ENCODE peak calls at places on chromosomes 3 and 15, in seven cellular contexts. L is transverse colon, G is suprapubic skin, K is A549, D is SK-N-SH, R is ovary, W is tibial nerve. Z is an unnamed sample.

GRCh38 chr3:104412608-104413580 is 953.8 kb upstream of the ALCAM start:
- DNase-seq in D (no peak), L (no peak), R (no peak), W (no peak), G (no peak), K (no peak), Z (no peak)

GRCh38 chr3:186783731-186784515 is 546 bp downstream of the EIF4A2 start:
- DNase-seq in L (peak), W (peak), G (peak), R (peak), D (peak), K (peak), Z (peak)

GRCh38 chr15:38878946-38879345 is 314.3 kb upstream of the RASGRP1 start:
- DNase-seq in K (no peak), R (no peak), D (no peak), L (no peak), G (no peak), W (no peak), Z (no peak)

GRCh38 chr15:36951747-36952247 is 148.6 kb downstream of the MEIS2 start:
- DNase-seq in L (no peak), W (no peak), R (no peak), G (no peak), K (no peak), D (no peak), Z (no peak)

GRCh38 chr3:183262979-183263378 is 9.9 kb downstream of the B3GNT5 start:
- DNase-seq in D (no peak), G (no peak), W (no peak), K (no peak), L (no peak), R (no peak), Z (no peak)

GRCh38 chr3:108153451-108153981 is 62.7 kb upstream of the CD47 start:
- DNase-seq in W (no peak), R (no peak), G (no peak), D (peak), L (peak), K (no peak), Z (peak)

GRCh38 chr15:69782809-69783208 is 314.9 kb downstream of the TLE3 start:
- DNase-seq in R (no peak), W (no peak), K (no peak), L (no peak), G (no peak), D (no peak), Z (peak)

GRCh38 chr3:27613846-27614500 is 108.2 kb downstream of the EOMES start:
- DNase-seq in K (no peak), G (no peak), W (no peak), R (no peak), L (no peak), D (no peak), Z (no peak)

GRCh38 chr15:47332481-47332880 is 384.8 kb upstream of the SEMA6D start:
- DNase-seq in W (no peak), K (no peak), R (no peak), G (no peak), L (no peak), D (no peak), Z (no peak)

GRCh38 chr3:187960820-187961219 is 193.1 kb upstream of the LPP start:
- DNase-seq in R (no peak), G (no peak), W (no peak), D (no peak), K (no peak), L (no peak), Z (no peak)

GRCh38 chr3:49172616-49173041 is 1.2 kb downstream of the KLHDC8B start:
- DNase-seq in R (peak), G (no peak), L (no peak), D (no peak), K (no peak), W (no peak), Z (no peak)

GRCh38 chr3:105187340-105187739 is 179.4 kb upstream of the ALCAM start:
- DNase-seq in L (no peak), K (no peak), W (no peak), G (no peak), R (no peak), D (no peak), Z (no peak)

GRCh38 chr3:23648965-23649328 is 156.8 kb upstream of the UBE2E1 start:
- DNase-seq in K (no peak), D (no peak), R (no peak), L (peak), G (no peak), W (no peak), Z (no peak)

GRCh38 chr15:74322558-74323180 is 44.8 kb downstream of the CYP11A1 start:
- DNase-seq in W (peak), L (peak), D (peak), R (peak), G (no peak), K (peak), Z (peak)

GRCh38 chr15:89367485-89368451 is 33.1 kb upstream of the POLG start:
- DNase-seq in K (peak), G (no peak), L (no peak), D (peak), W (no peak), R (no peak), Z (no peak)

GRCh38 chr3:119297169-119297568 is 3.0 kb downstream of the ARHGAP31 start:
- DNase-seq in L (no peak), G (no peak), W (peak), D (no peak), K (no peak), R (peak), Z (no peak)

GRCh38 chr3:115792206-115792955 is 169.1 kb downstream of the GAP43 start:
- DNase-seq in L (no peak), D (no peak), G (no peak), W (no peak), R (no peak), K (no peak), Z (no peak)

GRCh38 chr3:50473768-50474167 is 29.7 kb downstream of the CACNA2D2 start:
- DNase-seq in R (no peak), W (no peak), D (no peak), L (no peak), G (no peak), K (no peak), Z (no peak)

GRCh38 chr3:55160241-55160877 is 232.5 kb upstream of the LRTM1 start:
- DNase-seq in L (peak), D (no peak), R (no peak), W (peak), K (peak), G (no peak), Z (peak)

GRCh38 chr3:62833538-62833937 is 41.7 kb downstream of the CADPS start:
- DNase-seq in G (no peak), K (no peak), D (peak), W (no peak), L (no peak), R (no peak), Z (no peak)

GRCh38 chr3:27943106-27943505 is 221.0 kb upstream of the EOMES start:
- DNase-seq in W (no peak), D (no peak), K (no peak), R (no peak), L (no peak), G (no peak), Z (no peak)

GRCh38 chr3:53243785-53244184 is 12.0 kb downstream of the TKT start:
- DNase-seq in L (no peak), G (no peak), D (no peak), R (no peak), W (no peak), K (no peak), Z (no peak)

GRCh38 chr15:91302588-91303439 is 202.8 kb downstream of the SV2B start:
- DNase-seq in R (no peak), L (peak), D (peak), K (peak), W (peak), G (no peak), Z (no peak)

GRCh38 chr3:151265866-151266265 is 12.5 kb downstream of the P2RY14 start:
- DNase-seq in L (peak), G (no peak), W (no peak), D (no peak), R (no peak), K (no peak), Z (no peak)

GRCh38 chr3:190252080-190252479 is 70.2 kb downstream of the CLDN1 start:
- DNase-seq in R (no peak), K (no peak), G (no peak), D (no peak), L (no peak), W (peak), Z (no peak)

GRCh38 chr3:31290046-31290445 is 242.7 kb upstream of the STT3B start:
- DNase-seq in R (no peak), G (no peak), D (no peak), L (no peak), W (no peak), K (no peak), Z (no peak)

GRCh38 chr15:65395567-65396185 is 17.9 kb upstream of the IGDCC3 start:
- DNase-seq in L (no peak), D (peak), G (no peak), R (no peak), K (no peak), W (no peak), Z (no peak)

GRCh38 chr15:65393091-65393490 is 15.3 kb upstream of the IGDCC3 start:
- DNase-seq in D (no peak), K (no peak), L (no peak), R (no peak), W (no peak), G (no peak), Z (no peak)

GRCh38 chr15:65394936-65395335 is 17.1 kb upstream of the IGDCC3 start:
- DNase-seq in G (no peak), D (no peak), R (no peak), W (no peak), K (no peak), L (no peak), Z (no peak)

GRCh38 chr15:65393557-65393956 is 15.8 kb upstream of the IGDCC3 start:
- DNase-seq in R (no peak), G (no peak), W (no peak), K (no peak), L (no peak), D (no peak), Z (no peak)

DNA sequence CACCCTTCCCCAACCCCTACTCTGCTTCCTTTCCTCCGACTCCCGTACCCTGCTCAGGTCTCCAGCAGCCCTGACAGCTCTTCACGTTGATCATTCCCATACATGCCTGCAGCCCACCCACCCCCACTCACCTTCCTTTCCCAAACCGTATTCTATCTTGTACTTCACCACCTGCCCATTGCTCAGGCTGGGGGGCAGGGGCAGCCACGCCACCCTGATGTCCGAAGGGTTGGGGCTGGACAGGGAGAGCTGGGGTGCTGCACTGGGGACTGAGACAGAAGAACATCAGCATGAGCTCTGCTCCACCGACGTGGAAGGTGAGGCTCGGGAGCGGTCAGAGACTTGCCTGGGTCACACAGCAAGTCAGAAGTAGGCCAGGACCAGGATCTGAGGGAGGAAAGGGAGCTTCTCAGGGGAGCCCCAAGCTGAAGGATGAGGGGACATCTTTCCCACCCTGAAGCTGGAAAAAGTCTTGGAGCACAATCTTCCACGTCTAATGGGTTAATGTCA is 16.5 kb upstream of the IGDCC3 start:
- DNase-seq in L (no peak), G (no peak), R (no peak), K (no peak), W (no peak), D (no peak), Z (no peak)
- H3K27ac ChIP-seq in L (no peak), G (no peak), R (no peak), K (no peak), W (no peak), D (no peak), Z (no peak)

GRCh38 chr3:20128378-20128777 is 57.6 kb downstream of the SGO1 start:
- DNase-seq in R (no peak), D (no peak), G (no peak), W (no peak), L (no peak), K (no peak), Z (no peak)

GRCh38 chr3:20130122-20130521 is 55.9 kb downstream of the SGO1 start:
- DNase-seq in L (no peak), K (no peak), W (no peak), R (no peak), G (no peak), D (no peak), Z (no peak)

GRCh38 chr3:20125289-20125688 is 60.7 kb downstream of the SGO1 start:
- DNase-seq in R (no peak), D (no peak), K (no peak), W (no peak), G (no peak), L (no peak), Z (no peak)

GRCh38 chr3:20123121-20123652 is 62.8 kb downstream of the SGO1 start:
- DNase-seq in K (no peak), L (no peak), W (no peak), G (no peak), D (no peak), R (no peak), Z (no peak)

GRCh38 chr3:20125912-20126311 is 60.1 kb downstream of the SGO1 start:
- DNase-seq in R (no peak), W (peak), K (no peak), L (peak), D (no peak), G (no peak), Z (no peak)
- TF ChIP-seq EP300 in R (no peak), W (no peak), K (no peak), L (no peak), D (no peak), G (no peak), Z (no peak)

DNA sequence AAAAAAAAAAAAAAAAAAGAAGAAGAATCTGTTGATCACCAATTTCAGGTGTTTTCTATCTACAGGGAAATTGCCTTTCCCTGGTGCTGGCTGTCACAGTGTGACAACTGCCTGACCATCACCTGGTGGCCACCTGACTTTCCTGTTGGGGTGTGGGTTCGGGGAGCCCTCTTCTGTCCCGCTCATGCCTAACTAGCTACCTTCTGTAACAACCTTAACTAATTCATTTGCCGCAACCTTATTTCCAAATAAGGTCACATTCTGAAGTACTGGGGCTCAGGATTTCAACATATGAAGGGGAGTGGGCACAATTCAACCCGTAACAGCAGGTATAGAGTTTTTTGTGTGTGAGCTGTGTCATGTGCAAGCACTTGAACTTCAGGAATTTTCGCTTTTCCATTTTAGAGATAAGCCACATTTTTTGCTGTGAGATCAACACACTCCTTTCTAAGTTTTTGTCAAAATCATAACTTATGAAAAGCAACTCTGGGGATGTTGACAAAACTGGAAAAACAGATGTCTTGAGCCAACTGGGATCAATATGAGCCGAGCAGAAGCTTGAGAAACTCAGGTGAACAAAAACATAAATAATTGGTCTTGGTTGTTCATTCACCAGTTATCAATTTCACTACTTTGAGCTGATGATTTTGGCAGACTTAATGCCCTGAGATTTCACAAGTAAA is 242.0 kb upstream of the RGMA start:
- DNase-seq in G (no peak), R (no peak), W (no peak), D (no peak), L (no peak), K (no peak), Z (no peak)
- TF ChIP-seq CTCF in G (no peak), R (no peak), W (no peak), D (no peak), L (no peak), K (no peak), Z (no peak)

GRCh38 chr15:99076109-99076508 is 28.8 kb upstream of the SYNM start:
- DNase-seq in K (no peak), D (no peak), G (no peak), W (no peak), L (no peak), R (no peak), Z (no peak)
- H3K27ac ChIP-seq in K (peak), D (no peak), G (no peak), W (peak), L (no peak), R (no peak), Z (no peak)

DNA sequence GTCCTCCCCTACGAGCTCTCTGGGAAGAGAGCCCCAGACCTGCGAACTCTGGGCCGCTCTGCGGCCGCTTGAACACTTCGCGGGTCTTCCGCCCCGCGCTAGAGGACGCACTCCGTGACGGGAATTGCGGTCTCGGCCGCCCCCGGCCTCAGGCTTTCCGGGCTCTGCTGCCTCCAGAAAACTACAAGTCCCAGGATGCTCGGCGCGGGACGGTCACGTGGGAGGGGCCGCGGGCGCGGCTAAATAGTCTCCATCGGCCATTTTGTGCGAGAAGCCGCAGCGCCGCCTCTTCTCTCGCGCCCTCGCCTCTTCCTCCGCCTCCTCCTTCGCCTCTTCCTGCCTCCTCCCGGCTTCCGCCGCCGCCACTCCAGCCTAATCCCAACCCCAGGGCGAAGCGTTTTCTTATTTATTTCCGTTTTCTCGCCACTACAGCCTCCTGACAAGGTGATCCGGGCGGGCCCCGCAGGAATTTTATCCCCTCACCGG is at the start of gene EIF1B:
- DNase-seq in W (peak), D (peak), K (peak), R (peak), L (peak), G (peak), Z (peak)
- TF ChIP-seq EP300 in W (peak), D (no peak), K (no peak), R (peak), L (no peak), G (no peak), Z (no peak)

GRCh38 chr3:58254144-58254543 is 16.6 kb downstream of the ABHD6 start:
- DNase-seq in G (no peak), W (no peak), K (no peak), L (no peak), D (no peak), R (no peak), Z (no peak)

GRCh38 chr3:58251653-58252052 is 14.1 kb downstream of the ABHD6 start:
- DNase-seq in D (no peak), K (no peak), R (no peak), G (no peak), L (no peak), W (no peak), Z (no peak)

GRCh38 chr3:58250093-58250707 is 12.6 kb downstream of the ABHD6 start:
- DNase-seq in W (no peak), G (no peak), D (no peak), L (no peak), K (no peak), R (peak), Z (no peak)

GRCh38 chr3:58246148-58247051 is 8.8 kb downstream of the ABHD6 start:
- DNase-seq in K (no peak), W (no peak), L (no peak), G (no peak), D (no peak), R (no peak), Z (no peak)

GRCh38 chr3:58249358-58250092 is 11.9 kb downstream of the ABHD6 start:
- DNase-seq in W (no peak), D (no peak), G (no peak), L (peak), K (no peak), R (no peak), Z (peak)
- TF ChIP-seq CTCF in W (no peak), D (no peak), G (no peak), L (peak), K (no peak), R (peak), Z (no peak)

GRCh38 chr3:36904641-36905040 is 40.2 kb downstream of the TRANK1 start:
- DNase-seq in G (no peak), W (no peak), D (peak), K (no peak), R (no peak), L (no peak), Z (no peak)

GRCh38 chr3:36903119-36903882 is 41.6 kb downstream of the TRANK1 start:
- DNase-seq in G (no peak), W (no peak), K (no peak), R (no peak), D (peak), L (no peak), Z (no peak)

GRCh38 chr3:36900474-36901443 is 44.1 kb downstream of the TRANK1 start:
- DNase-seq in W (no peak), K (no peak), L (no peak), R (no peak), D (no peak), G (no peak), Z (no peak)

GRCh38 chr3:36905545-36905944 is 39.3 kb downstream of the TRANK1 start:
- DNase-seq in R (no peak), G (no peak), D (no peak), K (no peak), L (no peak), W (no peak), Z (no peak)

GRCh38 chr3:36901588-36901987 is 43.3 kb downstream of the TRANK1 start:
- DNase-seq in D (no peak), G (no peak), R (no peak), L (no peak), W (no peak), K (no peak), Z (no peak)
- H3K27ac ChIP-seq in D (no peak), G (no peak), R (no peak), L (no peak), W (no peak), K (no peak), Z (no peak)

Z was measured in stomach.